ENCODE peak calls at places on chromosomes 1 and 21, in eight cellular contexts. T, A, L, F, E, U, N and H are unnamed samples.

GRCh38 chr1:97123717-97124446 is 402.3 kb downstream of the PTBP2 start:
- DNase-seq in T (no peak), A (no peak), L (peak), F (no peak), E (no peak), U (no peak), N (no peak), H (no peak)

GRCh38 chr1:43414634-43415223 is 25.0 kb downstream of the SZT2 start:
- DNase-seq in T (peak), A (no peak), L (peak), F (peak), E (peak), U (peak), N (peak), H (peak)

GRCh38 chr1:72623299-72623708 is 341.0 kb upstream of the NEGR1 start:
- DNase-seq in T (peak), A (no peak), L (no peak), F (no peak), E (no peak), U (peak), N (peak), H (peak)

GRCh38 chr1:226302731-226303130 is 6.2 kb downstream of the LIN9 start:
- DNase-seq in T (no peak), A (no peak), L (no peak), F (no peak), E (no peak), U (no peak), N (no peak), H (no peak)

GRCh38 chr1:103514920-103515503 is 10.5 kb upstream of the RNPC3 start:
- DNase-seq in T (peak), A (no peak), L (no peak), F (peak), E (no peak), U (peak), N (peak), H (peak)

GRCh38 chr1:211951856-211952255 is 83.5 kb downstream of the INTS7 start:
- DNase-seq in T (peak), A (no peak), L (no peak), F (no peak), E (no peak), U (no peak), N (peak), H (no peak)

GRCh38 chr1:227604446-227604845 is 41.1 kb downstream of the ZNF678 start:
- DNase-seq in T (no peak), A (no peak), L (no peak), F (no peak), E (no peak), U (no peak), N (peak), H (peak)

GRCh38 chr1:37846634-37847339 is 12.6 kb downstream of the MTF1 start:
- DNase-seq in T (no peak), A (no peak), L (no peak), F (peak), E (no peak), U (no peak), N (no peak), H (no peak)

GRCh38 chr1:6270432-6270831 is 9.5 kb upstream of the GPR153 start:
- DNase-seq in T (no peak), A (no peak), L (no peak), F (no peak), E (no peak), U (no peak), N (no peak), H (no peak)

GRCh38 chr1:7382971-7383370 is 388.1 kb upstream of the VAMP3 start:
- DNase-seq in T (no peak), A (no peak), L (no peak), F (no peak), E (no peak), U (no peak), N (no peak), H (no peak)

GRCh38 chr1:24344090-24344742 is 25.1 kb downstream of the GRHL3 start:
- DNase-seq in T (peak), A (no peak), L (no peak), F (no peak), E (no peak), U (no peak), N (no peak), H (no peak)

GRCh38 chr1:25572107-25572506 is 28.7 kb downstream of the LDLRAP1 start:
- DNase-seq in T (no peak), A (no peak), L (no peak), F (no peak), E (no peak), U (no peak), N (no peak), H (no peak)

GRCh38 chr1:59122527-59122926 is 174.4 kb upstream of the FGGY start:
- DNase-seq in T (peak), A (no peak), L (no peak), F (no peak), E (no peak), U (no peak), N (no peak), H (no peak)

GRCh38 chr1:10494754-10495474 is 20.2 kb downstream of the PEX14 start:
- DNase-seq in T (peak), A (peak), L (peak), F (peak), E (peak), U (peak), N (peak), H (peak)

GRCh38 chr1:21903638-21904474 is 33.3 kb downstream of the HSPG2 start:
- DNase-seq in T (no peak), A (no peak), L (no peak), F (no peak), E (no peak), U (no peak), N (no peak), H (no peak)

GRCh38 chr1:78292361-78292760 is 198.4 kb upstream of the PTGFR start:
- DNase-seq in T (peak), A (no peak), L (no peak), F (no peak), E (no peak), U (no peak), N (no peak), H (no peak)

GRCh38 chr1:55134152-55134808 is 80.9 kb downstream of the USP24 start:
- DNase-seq in T (no peak), A (no peak), L (no peak), F (no peak), E (no peak), U (no peak), N (no peak), H (no peak)

GRCh38 chr1:75233302-75233929 is 99.2 kb downstream of the LHX8 start:
- DNase-seq in T (peak), A (no peak), L (peak), F (no peak), E (no peak), U (peak), N (peak), H (peak)

GRCh38 chr1:228852511-228853088 is 117.3 kb downstream of the RHOU start:
- DNase-seq in T (no peak), A (no peak), L (no peak), F (no peak), E (no peak), U (no peak), N (no peak), H (no peak)

GRCh38 chr1:169259816-169260215 is 107.8 kb downstream of the NME7 start:
- DNase-seq in T (no peak), A (no peak), L (no peak), F (no peak), E (no peak), U (no peak), N (no peak), H (no peak)

GRCh38 chr1:216818284-216818683 is 95.1 kb upstream of the ESRRG start:
- DNase-seq in T (no peak), A (no peak), L (no peak), F (no peak), E (no peak), U (no peak), N (no peak), H (no peak)

GRCh38 chr21:42316891-42317290 is 1.7 kb upstream of the TFF3 start:
- DNase-seq in T (no peak), A (no peak), L (no peak), F (no peak), E (no peak), U (no peak), N (no peak), H (no peak)

GRCh38 chr21:22096314-22096713 is 1098.1 kb downstream of the NCAM2 start:
- DNase-seq in T (no peak), A (no peak), L (no peak), F (no peak), E (no peak), U (no peak), N (no peak), H (no peak)

GRCh38 chr1:231404318-231404717 is 17.8 kb downstream of the EGLN1 start:
- DNase-seq in T (no peak), A (no peak), L (no peak), F (no peak), E (no peak), U (no peak), N (no peak), H (no peak)

GRCh38 chr1:68379085-68379478 is 70.7 kb downstream of the RPE65 start:
- DNase-seq in T (peak), A (no peak), L (no peak), F (no peak), E (no peak), U (no peak), N (no peak), H (no peak)

GRCh38 chr1:202858789-202859414 is 30.0 kb downstream of the RABIF start:
- DNase-seq in T (no peak), A (no peak), L (no peak), F (no peak), E (no peak), U (no peak), N (no peak), H (no peak)

GRCh38 chr21:45365608-45366241 is 39.2 kb upstream of the COL18A1 start:
- DNase-seq in T (peak), A (no peak), L (peak), F (no peak), E (peak), U (no peak), N (peak), H (no peak)